ENCODE peak calls at places on chromosome 1, in ten cellular contexts. O is colonic mucosa, J is stomach, W is aorta, T is lower lobe of right lung, F is hepatocyte, Z is cardiac muscle cell, M is uterus, H is mammary epithelial cell, A is iPS DF 6.9. N is an unnamed sample.

GRCh38 chr1:153598309-153599172 is 14.4 kb downstream of the S100A16 start:
- DNase-seq in H (peak; percentile 29), M (no peak), T (no peak), F (no peak), Z (peak; percentile 75), A (peak; percentile 70), O (no peak), W (no peak), J (no peak), N (peak; percentile 78)

GRCh38 chr1:112904071-112904830 is 51.7 kb downstream of the SLC16A1 start:
- DNase-seq in Z (peak; percentile 71), H (peak; percentile 98), O (no peak), F (peak; percentile 16), M (peak; percentile 31), W (no peak), J (no peak), A (no peak), T (no peak), N (no peak)

GRCh38 chr1:210905944-210906453 is 227.9 kb downstream of the KCNH1 start:
- DNase-seq in O (no peak), Z (no peak), A (no peak), H (no peak), T (no peak), F (no peak), M (no peak), W (no peak), J (no peak), N (no peak)

GRCh38 chr1:12621346-12622320 is 3.6 kb upstream of the DHRS3 start:
- DNase-seq in F (peak; percentile 73), Z (peak; percentile 62), J (peak; percentile 57), O (no peak), A (no peak), W (peak; percentile 63), T (no peak), H (no peak), M (no peak), N (no peak)

GRCh38 chr1:208239518-208240381 is 4.4 kb downstream of the PLXNA2 start:
- DNase-seq in J (peak; percentile 67), A (no peak), Z (no peak), M (no peak), O (peak; percentile 84), F (peak; percentile 63), H (no peak), W (no peak), T (no peak), N (peak; percentile 49)

GRCh38 chr1:41891403-41891896 is 27.3 kb downstream of the HIVEP3 start:
- DNase-seq in J (peak; percentile 41), A (no peak), T (peak; percentile 60), H (peak; percentile 55), W (peak; percentile 68), F (no peak), M (no peak), Z (peak; percentile 51), O (peak; percentile 36), N (peak; percentile 58)

GRCh38 chr1:205943245-205943644 is at the start of gene SLC26A9:
- DNase-seq in W (no peak), H (no peak), Z (no peak), M (no peak), F (no peak), T (no peak), A (no peak), O (no peak), J (peak; percentile 65), N (no peak)

GRCh38 chr1:58395355-58395754 is 151.2 kb downstream of the OMA1 start:
- DNase-seq in Z (peak; percentile 93), A (no peak), O (no peak), T (no peak), M (no peak), J (no peak), F (peak; percentile 10), W (no peak), H (peak; percentile 72), N (peak; percentile 63)

GRCh38 chr1:10796029-10796944 is at the start of gene CASZ1:
- DNase-seq in Z (peak; percentile 92), A (peak; percentile 71), M (peak; percentile 82), O (peak; percentile 87), H (peak; percentile 92), T (peak; percentile 86), F (peak; percentile 93), W (peak; percentile 78), J (peak; percentile 89), N (peak; percentile 94)
- H3K27ac ChIP-seq in Z (peak within 1 kb of the TSS; percentile 95), A (no peak within 1 kb of the TSS), M (peak within 1 kb of the TSS; percentile 87), O (peak within 1 kb of the TSS; percentile 85), H (no peak within 1 kb of the TSS), T (peak within 1 kb of the TSS; percentile 74), F (no peak within 1 kb of the TSS), W (no peak within 1 kb of the TSS), J (peak within 1 kb of the TSS; percentile 92), N (no peak within 1 kb of the TSS)

GRCh38 chr1:232515706-232516105 is 114.2 kb downstream of the SIPA1L2 start:
- DNase-seq in F (no peak), Z (no peak), J (no peak), W (no peak), T (no peak), A (no peak), O (no peak), M (no peak), H (no peak), N (no peak)

GRCh38 chr1:232518357-232518756 is 111.6 kb downstream of the SIPA1L2 start:
- DNase-seq in F (no peak), J (no peak), O (no peak), T (no peak), H (no peak), A (no peak), Z (no peak), W (no peak), M (no peak), N (no peak)

GRCh38 chr1:232521660-232522059 is 108.3 kb downstream of the SIPA1L2 start:
- DNase-seq in H (peak; percentile 54), J (no peak), W (no peak), M (no peak), F (no peak), O (no peak), T (no peak), A (no peak), Z (no peak), N (no peak)

GRCh38 chr1:232519186-232519585 is 110.7 kb downstream of the SIPA1L2 start:
- DNase-seq in O (no peak), M (no peak), T (no peak), J (no peak), Z (no peak), W (no peak), A (no peak), H (no peak), F (no peak), N (no peak)

GRCh38 chr1:232517204-232517603 is 112.7 kb downstream of the SIPA1L2 start:
- DNase-seq in A (no peak), J (no peak), W (no peak), T (no peak), Z (no peak), M (no peak), F (no peak), O (no peak), H (no peak), N (no peak)
- H3K4me1 ChIP-seq in A (no peaks in the 10 kb centered on the region), J (peaks cover 4% of the 10 kb centered on the region), W (no peaks in the 10 kb centered on the region), T (no peaks in the 10 kb centered on the region), Z (peaks cover 8% of the 10 kb centered on the region), M (no peaks in the 10 kb centered on the region), F (no peaks in the 10 kb centered on the region), O (no peaks in the 10 kb centered on the region), H (peaks cover 10% of the 10 kb centered on the region), N (peaks cover 13% of the 10 kb centered on the region)

GRCh38 chr1:185419718-185420117 is 102.7 kb upstream of the IVNS1ABP start:
- DNase-seq in M (no peak), A (no peak), W (no peak), H (no peak), Z (no peak), F (no peak), O (no peak), J (no peak), T (no peak), N (no peak)

GRCh38 chr1:185421485-185422100 is 104.5 kb upstream of the IVNS1ABP start:
- DNase-seq in H (no peak), J (no peak), F (no peak), O (no peak), A (no peak), M (no peak), T (no peak), W (no peak), Z (no peak), N (no peak)

GRCh38 chr1:185420588-185421081 is 103.6 kb upstream of the IVNS1ABP start:
- DNase-seq in W (no peak), J (no peak), M (no peak), O (no peak), H (no peak), Z (no peak), A (no peak), T (peak; percentile 46), F (no peak), N (no peak)
- H3K27ac ChIP-seq in W (no peak overlapping the region), J (no peak overlapping the region), M (no peak overlapping the region), O (no peak overlapping the region), H (no peak overlapping the region), Z (no peak overlapping the region), A (no peak overlapping the region), T (no peak overlapping the region), F (no peak overlapping the region), N (no peak overlapping the region)

GRCh38 chr1:93623436-93623835 is 58.2 kb downstream of the BCAR3 start:
- DNase-seq in T (no peak), F (no peak), Z (no peak), J (no peak), A (no peak), W (no peak), M (no peak), H (no peak), O (no peak), N (no peak)

GRCh38 chr1:93628682-93629081 is 53.0 kb downstream of the BCAR3 start:
- DNase-seq in Z (no peak), A (no peak), T (no peak), F (no peak), H (no peak), O (no peak), J (no peak), W (no peak), M (no peak), N (no peak)

GRCh38 chr1:93629101-93630059 is 52.3 kb downstream of the BCAR3 start:
- DNase-seq in H (peak; percentile 59), W (no peak), F (peak; percentile 81), O (peak; percentile 62), Z (peak; percentile 88), J (no peak), M (peak; percentile 57), A (no peak), T (no peak), N (no peak)

GRCh38 chr1:93623875-93624274 is 57.8 kb downstream of the BCAR3 start:
- DNase-seq in F (no peak), H (peak; percentile 70), O (no peak), A (no peak), J (no peak), T (no peak), Z (peak; percentile 60), M (no peak), W (no peak), N (no peak)

DNA sequence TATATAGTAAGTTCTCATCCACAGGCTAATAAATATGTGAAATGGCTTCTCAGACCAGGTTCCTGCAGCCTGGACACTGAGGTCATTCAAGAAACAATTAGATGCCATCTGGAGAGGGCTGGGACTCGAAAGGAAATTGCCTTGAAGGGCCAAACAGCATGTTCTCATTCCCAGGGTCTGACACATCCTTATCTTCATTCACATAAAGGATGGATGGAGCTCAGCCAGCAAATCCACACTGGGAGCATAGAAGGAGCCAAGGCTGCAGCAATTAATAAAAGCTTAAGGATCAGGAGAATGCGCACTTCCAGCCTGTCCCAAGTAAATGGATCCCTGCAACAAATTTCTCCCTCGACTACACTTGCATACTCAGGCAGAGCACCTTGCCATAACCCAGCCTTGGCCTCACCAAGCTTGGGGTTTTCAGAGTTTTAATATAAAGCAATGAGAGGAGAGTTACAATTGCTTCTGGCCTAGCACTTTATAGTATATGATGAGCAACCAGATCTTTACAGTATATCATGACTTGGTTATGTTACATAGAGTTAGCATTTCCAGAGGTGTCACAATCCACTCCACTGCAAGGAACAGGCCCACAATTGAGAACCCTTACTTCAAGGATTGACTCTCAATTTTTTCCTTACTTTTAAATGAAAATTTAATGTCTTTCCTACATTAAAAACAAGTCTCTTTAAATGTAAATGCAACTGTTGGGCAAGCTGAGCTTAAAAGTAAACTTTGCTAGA is 55.9 kb downstream of the BCAR3 start:
- DNase-seq in J (no peak), F (no peak), A (no peak), T (no peak), H (peak; percentile 37), Z (peak; percentile 90), O (no peak), M (peak; percentile 46), W (no peak), N (no peak)
- H3K4me1 ChIP-seq in J (peaks cover 33% of the 10 kb centered on the region), F (peaks cover 21% of the 10 kb centered on the region), A (peaks cover 5% of the 10 kb centered on the region), T (peaks cover 25% of the 10 kb centered on the region), H (peaks cover 93% of the 10 kb centered on the region), Z (no peaks in the 10 kb centered on the region), O (no peaks in the 10 kb centered on the region), M (no peaks in the 10 kb centered on the region), W (no peaks in the 10 kb centered on the region), N (peaks cover 38% of the 10 kb centered on the region)